ENCODE peak calls at places on chromosomes 11 and 22, in six cellular contexts. B is SK-MEL-5; V is fibroblast of mammary gland; O is stimulated activated naive CD4-positive, alpha-beta T cell; U is Caco-2; N is GM23248. A is an unnamed sample.

GRCh38 chr22:20523118-20523983 is 15.9 kb downstream of the MED15 start:
- DNase-seq in B (peak), V (peak), O (no peak), U (no peak), N (peak), A (no peak)

GRCh38 chr11:34468209-34468841 is 29.6 kb downstream of the CAT start:
- DNase-seq in B (peak), V (peak), O (no peak), U (peak), N (peak), A (peak)

GRCh38 chr11:75140269-75141138 is 10.4 kb upstream of the SLCO2B1 start:
- DNase-seq in B (peak), V (peak), O (peak), U (peak), N (peak), A (peak)

GRCh38 chr22:39148727-39149535 is 3.5 kb downstream of the CBX7 start:
- DNase-seq in B (peak), V (no peak), O (peak), U (no peak), N (no peak), A (no peak)

GRCh38 chr11:23425379-23425778 is 565.1 kb upstream of the CCDC179 start:
- DNase-seq in B (no peak), V (peak), O (no peak), U (no peak), N (peak), A (no peak)

GRCh38 chr11:128724891-128725611 is 31.2 kb downstream of the FLI1 start:
- DNase-seq in B (no peak), V (no peak), O (no peak), U (no peak), N (no peak), A (no peak)

GRCh38 chr11:80860632-80861031 is 1419.8 kb upstream of the TENM4 start:
- DNase-seq in B (no peak), V (peak), O (no peak), U (no peak), N (peak), A (no peak)

GRCh38 chr11:118980191-118980881 is 8.8 kb downstream of the FOXR1 start:
- DNase-seq in B (no peak), V (no peak), O (no peak), U (no peak), N (peak), A (no peak)

GRCh38 chr11:46914363-46914762 is 4.0 kb downstream of the LRP4 start:
- DNase-seq in B (no peak), V (peak), O (no peak), U (no peak), N (peak), A (no peak)

GRCh38 chr11:73235236-73235786 is 17.2 kb downstream of the P2RY2 start:
- DNase-seq in B (no peak), V (no peak), O (no peak), U (no peak), N (no peak), A (no peak)

GRCh38 chr11:20840341-20840740 is 171.0 kb downstream of the NELL1 start:
- DNase-seq in B (no peak), V (no peak), O (no peak), U (no peak), N (no peak), A (no peak)

GRCh38 chr11:100833276-100833675 is 146.2 kb downstream of the ARHGAP42 start:
- DNase-seq in B (no peak), V (no peak), O (no peak), U (no peak), N (peak), A (no peak)

GRCh38 chr11:3095712-3096361 is 38.6 kb upstream of the CARS1 start:
- DNase-seq in B (peak), V (peak), O (no peak), U (no peak), N (peak), A (no peak)

GRCh38 chr11:8484251-8484650 is 109.8 kb downstream of the STK33 start:
- DNase-seq in B (no peak), V (no peak), O (no peak), U (no peak), N (no peak), A (no peak)

GRCh38 chr11:130159657-130160459 is at the start of gene ST14:
- DNase-seq in B (no peak), V (no peak), O (no peak), U (peak), N (peak), A (no peak)

GRCh38 chr22:49753961-49754673 is 73.6 kb downstream of the BRD1 start:
- DNase-seq in B (no peak), V (no peak), O (no peak), U (no peak), N (no peak), A (no peak)

GRCh38 chr22:44524806-44525205 is 26.8 kb upstream of the RTL6 start:
- DNase-seq in B (no peak), V (peak), O (no peak), U (no peak), N (no peak), A (no peak)

GRCh38 chr22:30265851-30266444 is 703 bp downstream of the OSM start:
- DNase-seq in B (no peak), V (peak), O (peak), U (no peak), N (peak), A (peak)

GRCh38 chr11:79440451-79441158 is at the start of gene TENM4:
- DNase-seq in B (no peak), V (peak), O (no peak), U (no peak), N (peak), A (no peak)

GRCh38 chr22:44735518-44736428 is 16.6 kb upstream of the ARHGAP8 start:
- DNase-seq in B (peak), V (peak), O (peak), U (peak), N (peak), A (peak)

GRCh38 chr22:43085658-43086606 is 3.3 kb downstream of the TTLL1 start:
- DNase-seq in B (no peak), V (no peak), O (no peak), U (no peak), N (no peak), A (no peak)

GRCh38 chr11:134497586-134497985 is 85.5 kb upstream of the B3GAT1 start:
- DNase-seq in B (no peak), V (no peak), O (no peak), U (no peak), N (no peak), A (no peak)

GRCh38 chr11:19751055-19751454 is 38.4 kb downstream of the NAV2 start:
- DNase-seq in B (no peak), V (no peak), O (no peak), U (no peak), N (no peak), A (no peak)

GRCh38 chr11:57359896-57360690 is 20.9 kb downstream of the PRG3 start:
- DNase-seq in B (no peak), V (no peak), O (no peak), U (peak), N (no peak), A (no peak)

GRCh38 chr11:107591098-107591445 is at the start of gene ELMOD1:
- DNase-seq in B (peak), V (peak), O (peak), U (peak), N (peak), A (no peak)

GRCh38 chr22:31611065-31611760 is 50.8 kb downstream of the PISD start:
- DNase-seq in B (no peak), V (no peak), O (no peak), U (no peak), N (no peak), A (no peak)

GRCh38 chr11:21514298-21514697 is 678.6 kb upstream of the ANO5 start:
- DNase-seq in B (peak), V (no peak), O (no peak), U (peak), N (peak), A (no peak)

A was measured in NK-92 treated with Interleukin-12 subunit alpha and Interleukin-12 subunit beta, amount 100 ng/mL, for 24 hours.